ENCODE peak calls at places on chromosomes 6 and 20, in nine cellular contexts. One of them, this sample, is unnamed.

GRCh38 chr20:64241061-64241460 is 14.5 kb upstream of the PCMTD2 start:
- DNase-seq in T-helper 2 cell: no peak
- DNase-seq in GOT3: no peak
- DNase-seq in left ventricle myocardium superior: no peak
- DNase-seq in tibial nerve: no peak
- DNase-seq in Calu3: no peak
- DNase-seq in midbrain: no peak
- DNase-seq in lower lobe of right lung: peak
- DNase-seq in GM12865: no peak
- DNase-seq in this sample: no peak

GRCh38 chr20:37521091-37521771 is at the start of gene NNAT:
- DNase-seq in Calu3: no peak
- DNase-seq in midbrain: no peak
- DNase-seq in GOT3: no peak
- DNase-seq in lower lobe of right lung: no peak
- DNase-seq in T-helper 2 cell: no peak
- DNase-seq in left ventricle myocardium superior: no peak
- DNase-seq in tibial nerve: no peak
- DNase-seq in GM12865: no peak
- DNase-seq in this sample: no peak

GRCh38 chr6:35707714-35708407 is 19.1 kb upstream of the FKBP5 start:
- DNase-seq in tibial nerve: no peak
- DNase-seq in midbrain: no peak
- DNase-seq in GOT3: no peak
- DNase-seq in lower lobe of right lung: no peak
- DNase-seq in T-helper 2 cell: no peak
- DNase-seq in left ventricle myocardium superior: no peak
- DNase-seq in GM12865: no peak
- DNase-seq in Calu3: no peak
- DNase-seq in this sample: no peak

GRCh38 chr6:107491059-107491609 is 1.2 kb downstream of the SOBP start:
- DNase-seq in tibial nerve: peak
- DNase-seq in GOT3: no peak
- DNase-seq in Calu3: peak
- DNase-seq in T-helper 2 cell: peak
- DNase-seq in GM12865: no peak
- DNase-seq in lower lobe of right lung: peak
- DNase-seq in midbrain: peak
- DNase-seq in left ventricle myocardium superior: peak
- DNase-seq in this sample: peak

GRCh38 chr6:67888546-67888885 is 746.6 kb upstream of the ADGRB3 start:
- DNase-seq in GOT3: no peak
- DNase-seq in lower lobe of right lung: no peak
- DNase-seq in T-helper 2 cell: no peak
- DNase-seq in GM12865: no peak
- DNase-seq in left ventricle myocardium superior: no peak
- DNase-seq in tibial nerve: no peak
- DNase-seq in Calu3: no peak
- DNase-seq in midbrain: no peak
- DNase-seq in this sample: no peak

GRCh38 chr20:41476013-41476441 is 109.4 kb upstream of the EMILIN3 start:
- DNase-seq in GOT3: no peak
- DNase-seq in midbrain: no peak
- DNase-seq in GM12865: no peak
- DNase-seq in Calu3: no peak
- DNase-seq in T-helper 2 cell: no peak
- DNase-seq in left ventricle myocardium superior: no peak
- DNase-seq in lower lobe of right lung: no peak
- DNase-seq in tibial nerve: peak
- DNase-seq in this sample: peak

GRCh38 chr20:64119301-64119680 is 11.9 kb upstream of the NPBWR2 start:
- DNase-seq in left ventricle myocardium superior: no peak
- DNase-seq in GM12865: no peak
- DNase-seq in T-helper 2 cell: no peak
- DNase-seq in midbrain: no peak
- DNase-seq in GOT3: no peak
- DNase-seq in Calu3: no peak
- DNase-seq in lower lobe of right lung: peak
- DNase-seq in tibial nerve: no peak
- DNase-seq in this sample: no peak

GRCh38 chr6:126475449-126475848 is 135.5 kb downstream of the CENPW start:
- DNase-seq in T-helper 2 cell: no peak
- DNase-seq in GM12865: no peak
- DNase-seq in left ventricle myocardium superior: no peak
- DNase-seq in lower lobe of right lung: no peak
- DNase-seq in midbrain: no peak
- DNase-seq in GOT3: no peak
- DNase-seq in tibial nerve: no peak
- DNase-seq in Calu3: no peak
- DNase-seq in this sample: no peak

This sample was measured in pons.